ENCODE peak calls at places on chromosomes 7 and 10, in seven cellular contexts. D is RWPE2; A is T-helper 1 cell; V is GM12865; G is naive thymus-derived CD8-positive, alpha-beta T cell; U is NCI-H524 treated with DMSO at 0.1 percent for 48 hours; H is ACHN. F is an unnamed sample.

GRCh38 chr10:3850999-3851937 is 66.3 kb upstream of the KLF6 start:
- DNase-seq in D (no peak), A (no peak), V (peak), G (no peak), U (no peak), H (peak), F (peak)

GRCh38 chr10:91034494-91035157 is 113.7 kb upstream of the ANKRD1 start:
- DNase-seq in D (no peak), A (no peak), V (no peak), G (no peak), U (no peak), H (no peak), F (no peak)

GRCh38 chr10:59138052-59138451 is 38.4 kb upstream of the PHYHIPL start:
- DNase-seq in D (no peak), A (no peak), V (no peak), G (no peak), U (no peak), H (no peak), F (no peak)

GRCh38 chr7:41436139-41436538 is 266.8 kb downstream of the INHBA start:
- DNase-seq in D (no peak), A (no peak), V (no peak), G (no peak), U (no peak), H (no peak), F (no peak)

GRCh38 chr10:88157981-88158465 is 294.6 kb downstream of the PTEN start:
- DNase-seq in D (no peak), A (no peak), V (peak), G (no peak), U (no peak), H (peak), F (peak)

GRCh38 chr7:100827330-100828226 is at the start of gene EPHB4:
- DNase-seq in D (peak), A (no peak), V (no peak), G (no peak), U (no peak), H (peak), F (peak)

GRCh38 chr7:82624337-82624736 is 180.8 kb upstream of the CACNA2D1 start:
- DNase-seq in D (no peak), A (no peak), V (no peak), G (no peak), U (no peak), H (no peak), F (peak)

GRCh38 chr7:39688611-39689485 is 65.5 kb downstream of the RALA start:
- DNase-seq in D (no peak), A (no peak), V (no peak), G (no peak), U (no peak), H (no peak), F (no peak)

GRCh38 chr7:150340024-150340749 is 1.2 kb downstream of the RARRES2 start:
- DNase-seq in D (no peak), A (no peak), V (no peak), G (no peak), U (no peak), H (peak), F (peak)

GRCh38 chr10:93553501-93554374 is 12.7 kb upstream of the FFAR4 start:
- DNase-seq in D (no peak), A (no peak), V (no peak), G (no peak), U (no peak), H (no peak), F (no peak)

GRCh38 chr7:41824284-41824683 is 121.4 kb upstream of the INHBA start:
- DNase-seq in D (no peak), A (no peak), V (peak), G (no peak), U (no peak), H (no peak), F (no peak)

GRCh38 chr7:46909601-46910051 is 672.3 kb downstream of the TNS3 start:
- DNase-seq in D (no peak), A (no peak), V (no peak), G (no peak), U (no peak), H (peak), F (no peak)

GRCh38 chr10:28293238-28294168 is 9.4 kb downstream of the MPP7 start:
- DNase-seq in D (no peak), A (no peak), V (no peak), G (no peak), U (peak), H (no peak), F (no peak)

F was measured in hepatic stellate cell.